ENCODE peak calls at places on chromosome 16, in ten cellular contexts. T is ecto neural progenitor cell; R is erythroblast; B is stimulated activated CD8-positive, alpha-beta memory T cell treated with anti-CD3 and anti-CD28 coated beads, Interleukin-7, amount 100 ng/mL, for 1 hour; P is pulmonary artery endothelial cell; C is fibroblast of lung; Z is testis; Q is H54; D is body of pancreas; I is caudate nucleus. S is an unnamed sample.

GRCh38 chr16:970766-971581 is at the start of gene LMF1:
- DNase-seq in T (peak; percentile 98), R (peak; percentile 94), B (peak; percentile 99), P (peak; percentile 36), C (peak; percentile 70), Z (peak; percentile 95), Q (peak; percentile 98), D (peak; percentile 97), I (peak; percentile 99), S (no peak)

GRCh38 chr16:88934066-88934667 is 42.8 kb downstream of the CBFA2T3 start:
- DNase-seq in T (no peak), R (no peak), B (no peak), P (no peak), C (no peak), Z (no peak), Q (no peak), D (no peak), I (no peak), S (no peak)

GRCh38 chr16:30724641-30725464 is 23.4 kb upstream of the PHKG2 start:
- DNase-seq in T (no peak), R (no peak), B (no peak), P (no peak), C (no peak), Z (peak; percentile 72), Q (no peak), D (no peak), I (no peak), S (no peak)

GRCh38 chr16:56547120-56547948 is 17.5 kb upstream of the MT4 start:
- DNase-seq in T (peak; percentile 65), R (no peak), B (no peak), P (no peak), C (peak; percentile 65), Z (no peak), Q (no peak), D (no peak), I (peak; percentile 76), S (no peak)

GRCh38 chr16:30571444-30572322 is at the start of gene ZNF688:
- DNase-seq in T (peak; percentile 95), R (peak; percentile 97), B (peak; percentile 83), P (peak; percentile 93), C (peak; percentile 98), Z (peak; percentile 96), Q (peak; percentile 93), D (peak; percentile 93), I (peak; percentile 93), S (peak; percentile 99)

GRCh38 chr16:23131841-23132576 is 17.2 kb downstream of the USP31 start:
- DNase-seq in T (no peak), R (no peak), B (no peak), P (peak; percentile 89), C (no peak), Z (no peak), Q (no peak), D (no peak), I (peak; percentile 15), S (no peak)

GRCh38 chr16:67260426-67261063 is 11.8 kb downstream of the SLC9A5 start:
- DNase-seq in T (no peak), R (peak; percentile 73), B (no peak), P (no peak), C (peak; percentile 56), Z (no peak), Q (no peak), D (peak; percentile 61), I (no peak), S (no peak)

GRCh38 chr16:83802135-83802534 is 5.6 kb upstream of the HSBP1 start:
- DNase-seq in T (no peak), R (no peak), B (no peak), P (peak; percentile 71), C (peak; percentile 67), Z (no peak), Q (no peak), D (no peak), I (no peak), S (no peak)

GRCh38 chr16:48608871-48609452 is 1.0 kb downstream of the N4BP1 start:
- DNase-seq in T (no peak), R (no peak), B (no peak), P (no peak), C (peak; percentile 22), Z (no peak), Q (no peak), D (no peak), I (no peak), S (peak; percentile 55)

GRCh38 chr16:2791174-2791573 is 3.8 kb upstream of the PRSS33 start:
- DNase-seq in T (no peak), R (no peak), B (no peak), P (no peak), C (no peak), Z (no peak), Q (no peak), D (no peak), I (no peak), S (no peak)

GRCh38 chr16:88768041-88768876 is 16.8 kb downstream of the PIEZO1 start:
- DNase-seq in T (no peak), R (no peak), B (no peak), P (peak; percentile 22), C (peak; percentile 71), Z (no peak), Q (no peak), D (peak; percentile 73), I (no peak), S (no peak)

GRCh38 chr16:56960681-56961281 is 969 bp upstream of the CETP start:
- DNase-seq in T (no peak), R (no peak), B (no peak), P (no peak), C (no peak), Z (no peak), Q (no peak), D (no peak), I (no peak), S (no peak)

GRCh38 chr16:13883881-13884280 is 36.1 kb upstream of the ERCC4 start:
- DNase-seq in T (no peak), R (no peak), B (no peak), P (no peak), C (peak; percentile 13), Z (no peak), Q (no peak), D (no peak), I (no peak), S (no peak)

GRCh38 chr16:57893559-57894389 is 77.2 kb downstream of the CNGB1 start:
- DNase-seq in T (no peak), R (no peak), B (no peak), P (peak; percentile 92), C (peak; percentile 87), Z (no peak), Q (peak; percentile 53), D (peak; percentile 25), I (no peak), S (no peak)

GRCh38 chr16:54340531-54340930 is 53.9 kb upstream of the IRX3 start:
- DNase-seq in T (no peak), R (no peak), B (no peak), P (no peak), C (no peak), Z (no peak), Q (no peak), D (no peak), I (no peak), S (no peak)

GRCh38 chr16:79653337-79654000 is 52.9 kb upstream of the MAF start:
- DNase-seq in T (no peak), R (no peak), B (no peak), P (no peak), C (peak; percentile 37), Z (peak; percentile 17), Q (no peak), D (peak; percentile 23), I (no peak), S (no peak)

GRCh38 chr16:85126731-85127662 is 14.7 kb upstream of the CIBAR2 start:
- DNase-seq in T (peak; percentile 70), R (no peak), B (no peak), P (no peak), C (peak; percentile 95), Z (no peak), Q (no peak), D (peak; percentile 32), I (no peak), S (no peak)

GRCh38 chr16:56202036-56202435 is 10.7 kb downstream of the GNAO1 start:
- DNase-seq in T (no peak), R (no peak), B (no peak), P (no peak), C (peak; percentile 23), Z (no peak), Q (no peak), D (no peak), I (no peak), S (no peak)

GRCh38 chr16:28534542-28535373 is 4.0 kb downstream of the NUPR1 start:
- DNase-seq in T (no peak), R (no peak), B (no peak), P (no peak), C (no peak), Z (peak; percentile 48), Q (no peak), D (peak; percentile 60), I (no peak), S (no peak)

GRCh38 chr16:54813778-54814177 is 116.9 kb upstream of the IRX5 start:
- DNase-seq in T (no peak), R (no peak), B (no peak), P (no peak), C (no peak), Z (no peak), Q (no peak), D (no peak), I (no peak), S (no peak)

GRCh38 chr16:13767215-13767614 is 152.7 kb upstream of the ERCC4 start:
- DNase-seq in T (no peak), R (no peak), B (no peak), P (no peak), C (no peak), Z (no peak), Q (no peak), D (no peak), I (no peak), S (no peak)

GRCh38 chr16:70257391-70257790 is 5.7 kb upstream of the EXOSC6 start:
- DNase-seq in T (peak; percentile 26), R (no peak), B (no peak), P (no peak), C (peak; percentile 46), Z (no peak), Q (no peak), D (no peak), I (no peak), S (no peak)

GRCh38 chr16:64991011-64991410 is 130.9 kb downstream of the CDH11 start:
- DNase-seq in T (no peak), R (no peak), B (no peak), P (no peak), C (no peak), Z (no peak), Q (no peak), D (no peak), I (no peak), S (no peak)

GRCh38 chr16:12573730-12574383 is 229.8 kb downstream of the CPPED1 start:
- DNase-seq in T (peak; percentile 68), R (peak; percentile 67), B (peak; percentile 20), P (peak; percentile 32), C (peak; percentile 14), Z (peak; percentile 77), Q (peak; percentile 62), D (peak; percentile 54), I (peak; percentile 20), S (no peak)

GRCh38 chr16:19860146-19861030 is 24.3 kb downstream of the GPRC5B start:
- DNase-seq in T (no peak), R (no peak), B (no peak), P (no peak), C (peak; percentile 96), Z (no peak), Q (no peak), D (no peak), I (no peak), S (no peak)

GRCh38 chr16:66212426-66212825 is 154.1 kb upstream of the CDH5 start:
- DNase-seq in T (no peak), R (no peak), B (no peak), P (no peak), C (no peak), Z (no peak), Q (no peak), D (no peak), I (no peak), S (no peak)

GRCh38 chr16:72073831-72074230 is 10.8 kb downstream of the HPR start:
- DNase-seq in T (no peak), R (no peak), B (no peak), P (no peak), C (no peak), Z (peak; percentile 71), Q (no peak), D (peak; percentile 11), I (peak; percentile 4), S (no peak)

GRCh38 chr16:82317411-82318168 is 147.6 kb upstream of the MPHOSPH6 start:
- DNase-seq in T (no peak), R (no peak), B (no peak), P (no peak), C (peak; percentile 16), Z (no peak), Q (no peak), D (peak; percentile 11), I (no peak), S (no peak)